ENCODE peak calls at places on chromosomes 3 and 15, in five cellular contexts. S, K, J, T and N are unnamed samples. For H3K4me1, the result is how much of the 10 kb centered on the place peaks cover.

GRCh38 chr15:90637693-90638092 is 79.5 kb upstream of the BLM start:
- DNase-seq in S (no peak), K (no peak), J (no peak), T (no peak), N (no peak)

GRCh38 chr3:13095408-13095861 is 22.2 kb upstream of the IQSEC1 start:
- DNase-seq in S (no peak), K (no peak), J (no peak), T (no peak), N (no peak)

GRCh38 chr3:126208182-126208581 is 27.8 kb upstream of the ALDH1L1 start:
- DNase-seq in S (no peak), K (no peak), J (no peak), T (no peak), N (no peak)

GRCh38 chr3:139797724-139798343 is 120.1 kb upstream of the NMNAT3 start:
- DNase-seq in S (no peak), K (peak), J (peak), T (no peak), N (no peak)

GRCh38 chr3:30720586-30721313 is 114.3 kb downstream of the TGFBR2 start:
- DNase-seq in S (no peak), K (no peak), J (no peak), T (no peak), N (no peak)

GRCh38 chr3:36991923-36992805 is 767 bp downstream of the EPM2AIP1 start:
- DNase-seq in S (no peak), K (peak), J (peak), T (peak), N (no peak)

GRCh38 chr15:96285306-96285705 is 45.2 kb upstream of the NR2F2 start:
- DNase-seq in S (no peak), K (no peak), J (no peak), T (peak), N (no peak)

GRCh38 chr3:148042663-148043445 is 633.7 kb downstream of the ZIC1 start:
- DNase-seq in S (no peak), K (no peak), J (no peak), T (no peak), N (no peak)

GRCh38 chr3:122558605-122559004 is 5.5 kb downstream of the PARP9 start:
- DNase-seq in S (no peak), K (peak), J (no peak), T (no peak), N (no peak)

GRCh38 chr3:190083631-190084030 is 37.1 kb downstream of the P3H2 start:
- DNase-seq in S (no peak), K (no peak), J (no peak), T (no peak), N (no peak)

GRCh38 chr3:124584552-124585391 is 145.5 kb upstream of the UMPS start:
- DNase-seq in S (no peak), K (peak), J (no peak), T (peak), N (peak)

GRCh38 chr3:61772439-61772838 is 211.1 kb downstream of the PTPRG start:
- DNase-seq in S (no peak), K (no peak), J (no peak), T (no peak), N (no peak)

GRCh38 chr15:89462198-89462912 is 34.0 kb downstream of the RHCG start:
- DNase-seq in S (no peak), K (no peak), J (peak), T (no peak), N (no peak)

GRCh38 chr3:105853801-105854432 is 14.9 kb downstream of the CBLB start:
- DNase-seq in S (no peak), K (no peak), J (peak), T (no peak), N (no peak)

GRCh38 chr15:58987036-58987435 is 427 bp upstream of the RNF111 start:
- DNase-seq in S (no peak), K (no peak), J (no peak), T (no peak), N (no peak)

GRCh38 chr3:138594150-138594934 is at the start of gene CEP70:
- DNase-seq in S (no peak), K (peak), J (peak), T (peak), N (peak)

GRCh38 chr3:184514151-184514490 is 47.5 kb upstream of the EPHB3 start:
- DNase-seq in S (no peak), K (no peak), J (no peak), T (no peak), N (no peak)

GRCh38 chr3:150786791-150787190 is 23.8 kb upstream of the SIAH2 start:
- DNase-seq in S (no peak), K (no peak), J (no peak), T (no peak), N (no peak)

GRCh38 chr3:30154853-30155252 is 451.5 kb upstream of the TGFBR2 start:
- DNase-seq in S (no peak), K (no peak), J (no peak), T (no peak), N (no peak)

GRCh38 chr15:59751552-59752413 is 62.7 kb upstream of the BNIP2 start:
- DNase-seq in S (no peak), K (no peak), J (peak), T (no peak), N (no peak)

GRCh38 chr3:118298133-118298532 is 736.5 kb downstream of the IGSF11 start:
- DNase-seq in S (no peak), K (no peak), J (no peak), T (no peak), N (no peak)

GRCh38 chr3:1048558-1048957 is 44.3 kb upstream of the CNTN6 start:
- DNase-seq in S (no peak), K (no peak), J (no peak), T (no peak), N (no peak)

GRCh38 chr3:3170998-3171397 is 8.5 kb downstream of the CRBN start:
- DNase-seq in S (no peak), K (no peak), J (peak), T (no peak), N (no peak)

GRCh38 chr15:56251315-56252091 is 7.8 kb upstream of the RFX7 start:
- DNase-seq in S (no peak), K (no peak), J (no peak), T (no peak), N (no peak)

GRCh38 chr15:57220220-57220619 is 156.1 kb upstream of the CGNL1 start:
- DNase-seq in S (no peak), K (no peak), J (no peak), T (no peak), N (no peak)

GRCh38 chr15:66291816-66292215 is 1.6 kb upstream of the DIS3L start:
- DNase-seq in S (no peak), K (no peak), J (peak), T (no peak), N (no peak)

GRCh38 chr3:101942356-101942755 is 93.0 kb downstream of the NFKBIZ start:
- DNase-seq in S (no peak), K (no peak), J (peak), T (no peak), N (no peak)

GRCh38 chr3:139611540-139611939 is 66.2 kb downstream of the NMNAT3 start:
- DNase-seq in S (no peak), K (no peak), J (no peak), T (no peak), N (no peak)

GRCh38 chr3:11204697-11205397 is 50.6 kb downstream of the HRH1 start:
- DNase-seq in S (no peak), K (no peak), J (no peak), T (no peak), N (no peak)
- H3K4me1 ChIP-seq in S (under half), K (under half), J (under half), T (under half), N (under half)

GRCh38 chr3:46068526-46068925 is 41.2 kb upstream of the XCR1 start:
- DNase-seq in S (no peak), K (no peak), J (no peak), T (no peak), N (no peak)
- H3K4me1 ChIP-seq in S (under half), K (under half), J (under half), T (under half), N (under half)

DNA sequence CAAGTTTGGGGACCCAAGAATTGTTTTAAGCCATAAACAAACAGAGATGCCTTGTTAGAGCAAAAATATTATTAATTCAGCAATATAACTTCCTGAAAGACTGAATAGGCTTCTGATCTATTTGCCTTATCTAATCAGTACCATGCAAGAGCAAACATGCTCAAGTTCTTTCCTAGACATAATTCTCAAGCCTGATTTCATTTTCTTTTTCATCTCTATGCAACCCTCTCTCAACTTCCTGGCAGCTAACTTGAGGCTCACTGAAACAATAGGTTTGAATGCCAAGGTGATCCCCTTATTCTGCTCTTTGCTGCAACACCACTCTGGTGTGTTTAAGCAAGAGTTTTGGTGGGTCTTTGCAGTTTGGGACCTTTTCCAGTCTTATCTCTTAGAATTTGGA is 230.9 kb upstream of the CD96 start:
- DNase-seq in S (no peak), K (no peak), J (no peak), T (no peak), N (no peak)
- H3K4me1 ChIP-seq in S (under half), K (under half), J (under half), T (under half), N (under half)

GRCh38 chr3:49412632-49413337 is 562 bp downstream of the TCTA start:
- DNase-seq in S (no peak), K (no peak), J (peak), T (no peak), N (no peak)

GRCh38 chr3:49414753-49415152 is 2.5 kb downstream of the TCTA start:
- DNase-seq in S (no peak), K (no peak), J (no peak), T (no peak), N (no peak)

GRCh38 chr3:49411550-49411967 is 217 bp downstream of the RHOA start:
- DNase-seq in S (no peak), K (peak), J (peak), T (peak), N (no peak)

GRCh38 chr3:49411968-49412631 is at the start of the genes RHOA and TCTA:
- DNase-seq in S (peak), K (peak), J (peak), T (peak), N (peak)

DNA sequence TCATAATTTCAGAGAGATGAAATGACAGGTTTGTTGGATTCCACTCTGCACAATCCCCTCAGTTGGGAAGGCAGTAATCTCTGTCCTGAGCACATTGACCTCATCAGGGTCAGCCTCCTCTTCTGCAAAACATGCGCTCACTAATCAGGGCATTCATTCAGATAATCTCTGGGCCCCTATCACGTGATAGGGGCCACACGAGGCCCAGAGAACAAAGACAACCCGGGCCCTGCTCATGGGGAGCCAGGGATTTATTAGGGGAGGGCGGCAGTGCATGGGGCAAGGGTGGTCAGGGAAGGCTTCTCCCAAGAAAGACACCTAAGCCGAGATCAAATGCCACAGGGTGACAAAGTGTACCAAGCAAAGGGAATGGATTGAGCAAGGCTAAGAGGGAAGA is 1.1 kb downstream of the TCTA start:
- DNase-seq in S (no peak), K (no peak), J (no peak), T (no peak), N (no peak)
- H3K4me1 ChIP-seq in S (half or more), K (under half), J (half or more), T (under half), N (under half)